ENCODE peak calls at places on chromosomes 13 and 19, in six cellular contexts. C is activated CD4-positive, alpha-beta T cell treated with anti-CD3 and anti-CD28 coated beads, Interleukin-2, amount 50 U/mL, for 1 hour; Q is activated CD4-positive, alpha-beta memory T cell treated with anti-CD3 and anti-CD28 coated beads, Interleukin-2, amount 10 ng/mL, durations not matched to agents 7 days and 5 days; A is AG08395; B is KBM-7; X is stimulated activated CD4-positive, alpha-beta T cell treated with anti-CD3 and anti-CD28 coated beads, Interleukin-4, amount 100 ng/mL, for 1 hour. K is an unnamed sample.
A peak's percentile ranks its signal among the peaks of the same experiment; 100 is the strongest.

GRCh38 chr13:113827021-113827420 is 36.9 kb downstream of the GAS6 start:
- DNase-seq in A (no peak), C (no peak), B (no peak), Q (no peak), X (no peak), K (no peak)

GRCh38 chr19:23392706-23393105 is 2.6 kb downstream of the ZNF91 start:
- DNase-seq in A (no peak), B (no peak), C (no peak), Q (no peak), X (no peak), K (no peak)

GRCh38 chr19:13887039-13887438 is 10.1 kb downstream of the NANOS3 start:
- DNase-seq in X (no peak), B (no peak), Q (peak; percentile 44), A (no peak), C (no peak), K (no peak)

GRCh38 chr13:99310382-99311031 is 3.3 kb upstream of the GPR183 start:
- DNase-seq in B (no peak), Q (no peak), X (no peak), A (peak; percentile 60), C (no peak), K (peak; percentile 78)

GRCh38 chr13:30859326-30859725 is 46.7 kb upstream of the MEDAG start:
- DNase-seq in Q (no peak), X (no peak), A (no peak), C (no peak), B (no peak), K (no peak)

GRCh38 chr19:38736413-38737280 is 7.6 kb downstream of the CAPN12 start:
- DNase-seq in B (no peak), C (peak; percentile 63), Q (peak; percentile 70), A (peak; percentile 44), X (peak; percentile 73), K (peak; percentile 1)

GRCh38 chr19:35517342-35517741 is 3.9 kb upstream of the DMKN start:
- DNase-seq in A (no peak), C (no peak), Q (no peak), X (no peak), B (no peak), K (no peak)

GRCh38 chr19:3034194-3034844 is 5.2 kb upstream of the TLE2 start:
- DNase-seq in Q (no peak), C (no peak), A (no peak), X (no peak), B (no peak), K (no peak)